ENCODE peak calls at places on chromosomes 1 and 21, in nine cellular contexts. One of them, this sample, is unnamed.
A peak's percentile ranks its signal among the peaks of the same experiment; 100 is the strongest.

GRCh38 chr1:86833461-86834215 is 80.3 kb downstream of the SELENOF start:
- DNase-seq in lower lobe of right lung: peak; percentile 62
- DNase-seq in HTR-8/SVneo: peak; percentile 71
- DNase-seq in AG08396: peak; percentile 79
- DNase-seq in NAMALWA: peak; percentile 89
- DNase-seq in Caco-2: peak; percentile 74
- DNase-seq in T-helper 17 cell: peak; percentile 21
- DNase-seq in posterior cingulate gyrus: peak; percentile 60
- DNase-seq in foreskin fibroblast: peak; percentile 94
- DNase-seq in this sample: peak; percentile 90

GRCh38 chr1:225670806-225671733 is 18.1 kb upstream of the ENAH start:
- DNase-seq in posterior cingulate gyrus: no peak
- DNase-seq in HTR-8/SVneo: no peak
- DNase-seq in lower lobe of right lung: no peak
- DNase-seq in Caco-2: peak; percentile 22
- DNase-seq in foreskin fibroblast: peak; percentile 22
- DNase-seq in AG08396: no peak
- DNase-seq in T-helper 17 cell: no peak
- DNase-seq in NAMALWA: no peak
- DNase-seq in this sample: no peak

GRCh38 chr21:35525443-35525842 is 476.3 kb upstream of the RUNX1 start:
- DNase-seq in foreskin fibroblast: peak; percentile 64
- DNase-seq in T-helper 17 cell: no peak
- DNase-seq in HTR-8/SVneo: no peak
- DNase-seq in NAMALWA: no peak
- DNase-seq in lower lobe of right lung: no peak
- DNase-seq in AG08396: no peak
- DNase-seq in Caco-2: no peak
- DNase-seq in posterior cingulate gyrus: no peak
- DNase-seq in this sample: no peak

GRCh38 chr21:41786521-41786987 is 19.7 kb upstream of the RIPK4 start:
- DNase-seq in AG08396: no peak
- DNase-seq in HTR-8/SVneo: peak; percentile 86
- DNase-seq in Caco-2: peak; percentile 67
- DNase-seq in NAMALWA: no peak
- DNase-seq in foreskin fibroblast: peak; percentile 77
- DNase-seq in T-helper 17 cell: no peak
- DNase-seq in posterior cingulate gyrus: no peak
- DNase-seq in lower lobe of right lung: no peak
- DNase-seq in this sample: no peak

GRCh38 chr21:35377505-35378090 is 328.5 kb upstream of the RUNX1 start:
- DNase-seq in foreskin fibroblast: peak; percentile 35
- DNase-seq in T-helper 17 cell: no peak
- DNase-seq in Caco-2: no peak
- DNase-seq in AG08396: no peak
- DNase-seq in lower lobe of right lung: no peak
- DNase-seq in NAMALWA: no peak
- DNase-seq in posterior cingulate gyrus: no peak
- DNase-seq in HTR-8/SVneo: no peak
- DNase-seq in this sample: no peak

GRCh38 chr1:43878854-43879253 is 54.7 kb upstream of the ARTN start:
- DNase-seq in T-helper 17 cell: no peak
- DNase-seq in lower lobe of right lung: no peak
- DNase-seq in foreskin fibroblast: no peak
- DNase-seq in NAMALWA: no peak
- DNase-seq in posterior cingulate gyrus: no peak
- DNase-seq in HTR-8/SVneo: no peak
- DNase-seq in AG08396: no peak
- DNase-seq in Caco-2: no peak
- DNase-seq in this sample: no peak

GRCh38 chr1:191851799-191852595 is 306.3 kb upstream of the RGS18 start:
- DNase-seq in HTR-8/SVneo: no peak
- DNase-seq in posterior cingulate gyrus: no peak
- DNase-seq in Caco-2: no peak
- DNase-seq in foreskin fibroblast: peak; percentile 45
- DNase-seq in AG08396: no peak
- DNase-seq in T-helper 17 cell: no peak
- DNase-seq in lower lobe of right lung: no peak
- DNase-seq in NAMALWA: no peak
- DNase-seq in this sample: no peak

GRCh38 chr1:187413770-187414169 is 585.0 kb downstream of the PLA2G4A start:
- DNase-seq in lower lobe of right lung: no peak
- DNase-seq in foreskin fibroblast: peak; percentile 2
- DNase-seq in posterior cingulate gyrus: no peak
- DNase-seq in NAMALWA: no peak
- DNase-seq in AG08396: no peak
- DNase-seq in HTR-8/SVneo: no peak
- DNase-seq in T-helper 17 cell: no peak
- DNase-seq in Caco-2: no peak
- DNase-seq in this sample: peak; percentile 43

GRCh38 chr1:244335456-244335855 is 116.3 kb downstream of the ADSS2 start:
- DNase-seq in T-helper 17 cell: no peak
- DNase-seq in HTR-8/SVneo: no peak
- DNase-seq in foreskin fibroblast: no peak
- DNase-seq in Caco-2: no peak
- DNase-seq in AG08396: no peak
- DNase-seq in lower lobe of right lung: no peak
- DNase-seq in NAMALWA: no peak
- DNase-seq in posterior cingulate gyrus: no peak
- DNase-seq in this sample: peak; percentile 20

GRCh38 chr1:175005085-175005783 is 5.5 kb downstream of the CACYBP start:
- DNase-seq in HTR-8/SVneo: no peak
- DNase-seq in lower lobe of right lung: no peak
- DNase-seq in NAMALWA: no peak
- DNase-seq in foreskin fibroblast: no peak
- DNase-seq in posterior cingulate gyrus: no peak
- DNase-seq in T-helper 17 cell: no peak
- DNase-seq in AG08396: no peak
- DNase-seq in Caco-2: no peak
- DNase-seq in this sample: no peak

GRCh38 chr1:77313491-77313890 is 31.7 kb downstream of the AK5 start:
- DNase-seq in AG08396: no peak
- DNase-seq in HTR-8/SVneo: peak; percentile 9
- DNase-seq in T-helper 17 cell: no peak
- DNase-seq in lower lobe of right lung: no peak
- DNase-seq in foreskin fibroblast: peak; percentile 39
- DNase-seq in Caco-2: peak; percentile 28
- DNase-seq in NAMALWA: peak; percentile 59
- DNase-seq in posterior cingulate gyrus: no peak
- DNase-seq in this sample: peak; percentile 72

GRCh38 chr21:18959817-18960216 is 556.2 kb upstream of the TMPRSS15 start:
- DNase-seq in posterior cingulate gyrus: no peak
- DNase-seq in lower lobe of right lung: no peak
- DNase-seq in HTR-8/SVneo: no peak
- DNase-seq in Caco-2: no peak
- DNase-seq in AG08396: no peak
- DNase-seq in T-helper 17 cell: no peak
- DNase-seq in foreskin fibroblast: no peak
- DNase-seq in NAMALWA: peak; percentile 34
- DNase-seq in this sample: no peak

GRCh38 chr1:117284408-117285215 is 73.9 kb upstream of the VTCN1 start:
- DNase-seq in Caco-2: peak; percentile 50
- DNase-seq in HTR-8/SVneo: peak; percentile 44
- DNase-seq in NAMALWA: peak; percentile 39
- DNase-seq in posterior cingulate gyrus: no peak
- DNase-seq in T-helper 17 cell: no peak
- DNase-seq in AG08396: peak; percentile 61
- DNase-seq in lower lobe of right lung: no peak
- DNase-seq in foreskin fibroblast: peak; percentile 76
- DNase-seq in this sample: peak; percentile 68

GRCh38 chr1:227635596-227635995 is 72.2 kb downstream of the ZNF678 start:
- DNase-seq in Caco-2: no peak
- DNase-seq in HTR-8/SVneo: no peak
- DNase-seq in foreskin fibroblast: no peak
- DNase-seq in posterior cingulate gyrus: no peak
- DNase-seq in AG08396: no peak
- DNase-seq in lower lobe of right lung: no peak
- DNase-seq in T-helper 17 cell: no peak
- DNase-seq in NAMALWA: no peak
- DNase-seq in this sample: no peak

GRCh38 chr1:166282391-166283137 is 115.8 kb upstream of the FAM78B start:
- DNase-seq in AG08396: no peak
- DNase-seq in HTR-8/SVneo: no peak
- DNase-seq in Caco-2: no peak
- DNase-seq in foreskin fibroblast: no peak
- DNase-seq in T-helper 17 cell: no peak
- DNase-seq in lower lobe of right lung: no peak
- DNase-seq in posterior cingulate gyrus: no peak
- DNase-seq in NAMALWA: no peak
- DNase-seq in this sample: no peak

GRCh38 chr1:214516434-214517326 is 34.7 kb downstream of the PTPN14 start:
- DNase-seq in T-helper 17 cell: no peak
- DNase-seq in HTR-8/SVneo: no peak
- DNase-seq in AG08396: no peak
- DNase-seq in posterior cingulate gyrus: no peak
- DNase-seq in lower lobe of right lung: no peak
- DNase-seq in NAMALWA: no peak
- DNase-seq in Caco-2: peak; percentile 72
- DNase-seq in foreskin fibroblast: no peak
- DNase-seq in this sample: no peak

GRCh38 chr1:248924696-248925532 is 18.9 kb downstream of the PGBD2 start:
- DNase-seq in Caco-2: peak; percentile 42
- DNase-seq in AG08396: peak; percentile 48
- DNase-seq in posterior cingulate gyrus: peak; percentile 41
- DNase-seq in lower lobe of right lung: no peak
- DNase-seq in T-helper 17 cell: peak; percentile 20
- DNase-seq in NAMALWA: peak; percentile 83
- DNase-seq in HTR-8/SVneo: peak; percentile 42
- DNase-seq in foreskin fibroblast: peak; percentile 71
- DNase-seq in this sample: peak; percentile 83

GRCh38 chr21:44024895-44025353 is 12.8 kb downstream of the TRAPPC10 start:
- DNase-seq in Caco-2: no peak
- DNase-seq in T-helper 17 cell: no peak
- DNase-seq in HTR-8/SVneo: no peak
- DNase-seq in NAMALWA: no peak
- DNase-seq in AG08396: peak; percentile 80
- DNase-seq in posterior cingulate gyrus: peak; percentile 60
- DNase-seq in foreskin fibroblast: peak; percentile 66
- DNase-seq in lower lobe of right lung: peak; percentile 68
- DNase-seq in this sample: no peak

GRCh38 chr1:206557636-206558473 is 50.5 kb downstream of the RASSF5 start:
- DNase-seq in T-helper 17 cell: peak; percentile 31
- DNase-seq in foreskin fibroblast: no peak
- DNase-seq in lower lobe of right lung: peak; percentile 64
- DNase-seq in HTR-8/SVneo: no peak
- DNase-seq in NAMALWA: peak; percentile 57
- DNase-seq in posterior cingulate gyrus: no peak
- DNase-seq in AG08396: no peak
- DNase-seq in Caco-2: no peak
- DNase-seq in this sample: peak; percentile 71

GRCh38 chr1:2336499-2336898 is 54.9 kb downstream of the MORN1 start:
- DNase-seq in AG08396: no peak
- DNase-seq in T-helper 17 cell: no peak
- DNase-seq in posterior cingulate gyrus: no peak
- DNase-seq in NAMALWA: no peak
- DNase-seq in HTR-8/SVneo: no peak
- DNase-seq in lower lobe of right lung: no peak
- DNase-seq in Caco-2: no peak
- DNase-seq in foreskin fibroblast: no peak
- DNase-seq in this sample: no peak

GRCh38 chr1:214003233-214003632 is 15.5 kb downstream of the PROX1 start:
- DNase-seq in AG08396: no peak
- DNase-seq in lower lobe of right lung: no peak
- DNase-seq in Caco-2: no peak
- DNase-seq in NAMALWA: no peak
- DNase-seq in HTR-8/SVneo: no peak
- DNase-seq in foreskin fibroblast: no peak
- DNase-seq in posterior cingulate gyrus: no peak
- DNase-seq in T-helper 17 cell: no peak
- DNase-seq in this sample: no peak

GRCh38 chr1:61269648-61270047 is 187.3 kb downstream of the NFIA start:
- DNase-seq in NAMALWA: peak; percentile 19
- DNase-seq in Caco-2: no peak
- DNase-seq in lower lobe of right lung: no peak
- DNase-seq in posterior cingulate gyrus: no peak
- DNase-seq in AG08396: no peak
- DNase-seq in HTR-8/SVneo: no peak
- DNase-seq in T-helper 17 cell: no peak
- DNase-seq in foreskin fibroblast: no peak
- DNase-seq in this sample: no peak

GRCh38 chr1:160085686-160086089 is 4.3 kb downstream of the KCNJ9 start:
- DNase-seq in posterior cingulate gyrus: peak; percentile 94
- DNase-seq in HTR-8/SVneo: peak; percentile 79
- DNase-seq in AG08396: peak; percentile 92
- DNase-seq in Caco-2: peak; percentile 82
- DNase-seq in T-helper 17 cell: peak; percentile 54
- DNase-seq in foreskin fibroblast: peak; percentile 87
- DNase-seq in NAMALWA: peak; percentile 88
- DNase-seq in lower lobe of right lung: peak; percentile 84
- DNase-seq in this sample: peak; percentile 94